ENCODE peak calls at places on chromosome 20, in ten cellular contexts. One of them, this sample, is unnamed.

GRCh38 chr20:57170343-57170742 is 96.1 kb downstream of the BMP7 start:
- DNase-seq in NCI-H1436 treated with DMSO at 0.1 percent for 48 hours: no peak
- DNase-seq in heart left ventricle: no peak
- DNase-seq in NCI-H524: no peak
- DNase-seq in iPS-NIHi11: no peak
- DNase-seq in skeletal muscle cell: no peak
- DNase-seq in hepatic stellate cell: no peak
- DNase-seq in pulmonary artery endothelial cell: no peak
- DNase-seq in nephron progenitor cell: peak
- DNase-seq in ureter: no peak
- DNase-seq in this sample: no peak

GRCh38 chr20:40511478-40511877 is 177.6 kb downstream of the MAFB start:
- DNase-seq in iPS-NIHi11: no peak
- DNase-seq in skeletal muscle cell: peak
- DNase-seq in nephron progenitor cell: no peak
- DNase-seq in hepatic stellate cell: no peak
- DNase-seq in ureter: no peak
- DNase-seq in NCI-H524: no peak
- DNase-seq in heart left ventricle: no peak
- DNase-seq in NCI-H1436 treated with DMSO at 0.1 percent for 48 hours: no peak
- DNase-seq in pulmonary artery endothelial cell: no peak
- DNase-seq in this sample: no peak

GRCh38 chr20:41386502-41387427 is 20.1 kb upstream of the EMILIN3 start:
- DNase-seq in heart left ventricle: peak
- DNase-seq in skeletal muscle cell: no peak
- DNase-seq in NCI-H1436 treated with DMSO at 0.1 percent for 48 hours: no peak
- DNase-seq in iPS-NIHi11: no peak
- DNase-seq in hepatic stellate cell: no peak
- DNase-seq in pulmonary artery endothelial cell: no peak
- DNase-seq in ureter: no peak
- DNase-seq in nephron progenitor cell: no peak
- DNase-seq in NCI-H524: no peak
- DNase-seq in this sample: no peak

GRCh38 chr20:9508240-9508661 is 6.1 kb upstream of the LAMP5 start:
- DNase-seq in skeletal muscle cell: no peak
- DNase-seq in NCI-H524: no peak
- DNase-seq in nephron progenitor cell: peak
- DNase-seq in heart left ventricle: no peak
- DNase-seq in hepatic stellate cell: no peak
- DNase-seq in iPS-NIHi11: peak
- DNase-seq in NCI-H1436 treated with DMSO at 0.1 percent for 48 hours: no peak
- DNase-seq in ureter: no peak
- DNase-seq in pulmonary artery endothelial cell: no peak
- DNase-seq in this sample: no peak

GRCh38 chr20:25989196-25989595 is 292.5 kb upstream of the ZNF337 start:
- DNase-seq in nephron progenitor cell: no peak
- DNase-seq in hepatic stellate cell: no peak
- DNase-seq in heart left ventricle: no peak
- DNase-seq in NCI-H1436 treated with DMSO at 0.1 percent for 48 hours: no peak
- DNase-seq in pulmonary artery endothelial cell: no peak
- DNase-seq in skeletal muscle cell: no peak
- DNase-seq in iPS-NIHi11: peak
- DNase-seq in NCI-H524: no peak
- DNase-seq in ureter: no peak
- DNase-seq in this sample: no peak

GRCh38 chr20:20412750-20413149 is 44.8 kb downstream of the INSM1 start:
- DNase-seq in iPS-NIHi11: no peak
- DNase-seq in pulmonary artery endothelial cell: peak
- DNase-seq in NCI-H1436 treated with DMSO at 0.1 percent for 48 hours: no peak
- DNase-seq in heart left ventricle: no peak
- DNase-seq in hepatic stellate cell: no peak
- DNase-seq in NCI-H524: peak
- DNase-seq in ureter: no peak
- DNase-seq in skeletal muscle cell: no peak
- DNase-seq in nephron progenitor cell: no peak
- DNase-seq in this sample: peak

GRCh38 chr20:4740774-4741431 is 19.2 kb downstream of the PRND start:
- DNase-seq in skeletal muscle cell: no peak
- DNase-seq in heart left ventricle: no peak
- DNase-seq in NCI-H1436 treated with DMSO at 0.1 percent for 48 hours: no peak
- DNase-seq in NCI-H524: peak
- DNase-seq in iPS-NIHi11: peak
- DNase-seq in nephron progenitor cell: peak
- DNase-seq in hepatic stellate cell: no peak
- DNase-seq in ureter: no peak
- DNase-seq in pulmonary artery endothelial cell: no peak
- DNase-seq in this sample: peak

GRCh38 chr20:35091808-35092523 is 641 bp downstream of the TRPC4AP start:
- DNase-seq in NCI-H524: no peak
- DNase-seq in skeletal muscle cell: no peak
- DNase-seq in nephron progenitor cell: no peak
- DNase-seq in ureter: peak
- DNase-seq in NCI-H1436 treated with DMSO at 0.1 percent for 48 hours: no peak
- DNase-seq in hepatic stellate cell: peak
- DNase-seq in pulmonary artery endothelial cell: no peak
- DNase-seq in iPS-NIHi11: no peak
- DNase-seq in heart left ventricle: peak
- DNase-seq in this sample: no peak

GRCh38 chr20:5147193-5147592 is 20.4 kb downstream of the CDS2 start:
- DNase-seq in skeletal muscle cell: no peak
- DNase-seq in ureter: no peak
- DNase-seq in nephron progenitor cell: no peak
- DNase-seq in pulmonary artery endothelial cell: no peak
- DNase-seq in heart left ventricle: no peak
- DNase-seq in NCI-H524: no peak
- DNase-seq in NCI-H1436 treated with DMSO at 0.1 percent for 48 hours: no peak
- DNase-seq in iPS-NIHi11: no peak
- DNase-seq in hepatic stellate cell: no peak
- DNase-seq in this sample: no peak

GRCh38 chr20:16761305-16761829 is 13.2 kb downstream of the OTOR start:
- DNase-seq in nephron progenitor cell: peak
- DNase-seq in pulmonary artery endothelial cell: peak
- DNase-seq in NCI-H1436 treated with DMSO at 0.1 percent for 48 hours: peak
- DNase-seq in skeletal muscle cell: peak
- DNase-seq in NCI-H524: peak
- DNase-seq in heart left ventricle: no peak
- DNase-seq in hepatic stellate cell: peak
- DNase-seq in iPS-NIHi11: peak
- DNase-seq in ureter: peak
- DNase-seq in this sample: peak

GRCh38 chr20:52060794-52061714 is 130.5 kb downstream of the ZFP64 start:
- DNase-seq in skeletal muscle cell: no peak
- DNase-seq in heart left ventricle: no peak
- DNase-seq in ureter: no peak
- DNase-seq in iPS-NIHi11: peak
- DNase-seq in NCI-H524: peak
- DNase-seq in nephron progenitor cell: peak
- DNase-seq in NCI-H1436 treated with DMSO at 0.1 percent for 48 hours: no peak
- DNase-seq in hepatic stellate cell: peak
- DNase-seq in pulmonary artery endothelial cell: peak
- DNase-seq in this sample: peak

GRCh38 chr20:44460795-44461141 is 14.9 kb upstream of the TTPAL start:
- DNase-seq in ureter: no peak
- DNase-seq in NCI-H524: peak
- DNase-seq in nephron progenitor cell: no peak
- DNase-seq in pulmonary artery endothelial cell: no peak
- DNase-seq in heart left ventricle: no peak
- DNase-seq in NCI-H1436 treated with DMSO at 0.1 percent for 48 hours: no peak
- DNase-seq in iPS-NIHi11: peak
- DNase-seq in hepatic stellate cell: no peak
- DNase-seq in skeletal muscle cell: no peak
- DNase-seq in this sample: peak

GRCh38 chr20:53927990-53928389 is 142.4 kb downstream of the BCAS1 start:
- DNase-seq in NCI-H524: no peak
- DNase-seq in heart left ventricle: no peak
- DNase-seq in ureter: no peak
- DNase-seq in pulmonary artery endothelial cell: no peak
- DNase-seq in hepatic stellate cell: no peak
- DNase-seq in skeletal muscle cell: no peak
- DNase-seq in NCI-H1436 treated with DMSO at 0.1 percent for 48 hours: no peak
- DNase-seq in iPS-NIHi11: no peak
- DNase-seq in nephron progenitor cell: no peak
- DNase-seq in this sample: no peak

GRCh38 chr20:51461306-51461705 is 81.2 kb downstream of the NFATC2 start:
- DNase-seq in NCI-H1436 treated with DMSO at 0.1 percent for 48 hours: no peak
- DNase-seq in ureter: no peak
- DNase-seq in NCI-H524: no peak
- DNase-seq in iPS-NIHi11: no peak
- DNase-seq in skeletal muscle cell: no peak
- DNase-seq in nephron progenitor cell: no peak
- DNase-seq in hepatic stellate cell: no peak
- DNase-seq in pulmonary artery endothelial cell: no peak
- DNase-seq in heart left ventricle: no peak
- DNase-seq in this sample: no peak

GRCh38 chr20:63173552-63174191 is 42.3 kb downstream of the YTHDF1 start:
- DNase-seq in pulmonary artery endothelial cell: no peak
- DNase-seq in hepatic stellate cell: no peak
- DNase-seq in skeletal muscle cell: no peak
- DNase-seq in NCI-H1436 treated with DMSO at 0.1 percent for 48 hours: no peak
- DNase-seq in heart left ventricle: no peak
- DNase-seq in iPS-NIHi11: no peak
- DNase-seq in NCI-H524: no peak
- DNase-seq in ureter: no peak
- DNase-seq in nephron progenitor cell: peak
- DNase-seq in this sample: no peak

GRCh38 chr20:17856024-17856564 is 112.5 kb downstream of the SNX5 start:
- DNase-seq in ureter: no peak
- DNase-seq in NCI-H1436 treated with DMSO at 0.1 percent for 48 hours: peak
- DNase-seq in NCI-H524: no peak
- DNase-seq in skeletal muscle cell: no peak
- DNase-seq in heart left ventricle: no peak
- DNase-seq in pulmonary artery endothelial cell: no peak
- DNase-seq in hepatic stellate cell: no peak
- DNase-seq in iPS-NIHi11: no peak
- DNase-seq in nephron progenitor cell: no peak
- DNase-seq in this sample: no peak

GRCh38 chr20:4919047-4919704 is 82.1 kb downstream of the SLC23A2 start:
- DNase-seq in NCI-H524: no peak
- DNase-seq in ureter: no peak
- DNase-seq in heart left ventricle: no peak
- DNase-seq in iPS-NIHi11: no peak
- DNase-seq in hepatic stellate cell: no peak
- DNase-seq in skeletal muscle cell: no peak
- DNase-seq in NCI-H1436 treated with DMSO at 0.1 percent for 48 hours: no peak
- DNase-seq in pulmonary artery endothelial cell: no peak
- DNase-seq in nephron progenitor cell: no peak
- DNase-seq in this sample: no peak

GRCh38 chr20:49938173-49939163 is 2.3 kb downstream of the RNF114 start:
- DNase-seq in heart left ventricle: no peak
- DNase-seq in NCI-H1436 treated with DMSO at 0.1 percent for 48 hours: no peak
- DNase-seq in ureter: no peak
- DNase-seq in skeletal muscle cell: no peak
- DNase-seq in nephron progenitor cell: peak
- DNase-seq in iPS-NIHi11: no peak
- DNase-seq in hepatic stellate cell: peak
- DNase-seq in NCI-H524: peak
- DNase-seq in pulmonary artery endothelial cell: peak
- DNase-seq in this sample: no peak

GRCh38 chr20:53735536-53736050 is 142.0 kb upstream of the ZNF217 start:
- DNase-seq in ureter: no peak
- DNase-seq in pulmonary artery endothelial cell: no peak
- DNase-seq in heart left ventricle: no peak
- DNase-seq in NCI-H1436 treated with DMSO at 0.1 percent for 48 hours: no peak
- DNase-seq in hepatic stellate cell: peak
- DNase-seq in skeletal muscle cell: peak
- DNase-seq in iPS-NIHi11: no peak
- DNase-seq in NCI-H524: peak
- DNase-seq in nephron progenitor cell: no peak
- DNase-seq in this sample: no peak

GRCh38 chr20:35515949-35516645 is 13.4 kb downstream of the C20orf173 start:
- DNase-seq in NCI-H524: no peak
- DNase-seq in iPS-NIHi11: no peak
- DNase-seq in NCI-H1436 treated with DMSO at 0.1 percent for 48 hours: no peak
- DNase-seq in ureter: no peak
- DNase-seq in nephron progenitor cell: no peak
- DNase-seq in heart left ventricle: no peak
- DNase-seq in skeletal muscle cell: peak
- DNase-seq in hepatic stellate cell: peak
- DNase-seq in pulmonary artery endothelial cell: no peak
- DNase-seq in this sample: no peak

GRCh38 chr20:34922654-34923381 is 32.8 kb downstream of the GSS start:
- DNase-seq in heart left ventricle: no peak
- DNase-seq in hepatic stellate cell: peak
- DNase-seq in iPS-NIHi11: peak
- DNase-seq in nephron progenitor cell: no peak
- DNase-seq in NCI-H1436 treated with DMSO at 0.1 percent for 48 hours: no peak
- DNase-seq in NCI-H524: no peak
- DNase-seq in pulmonary artery endothelial cell: no peak
- DNase-seq in ureter: no peak
- DNase-seq in skeletal muscle cell: peak
- DNase-seq in this sample: no peak

GRCh38 chr20:56187791-56188190 is 60.7 kb upstream of the MC3R start:
- DNase-seq in heart left ventricle: no peak
- DNase-seq in NCI-H1436 treated with DMSO at 0.1 percent for 48 hours: peak
- DNase-seq in skeletal muscle cell: no peak
- DNase-seq in pulmonary artery endothelial cell: no peak
- DNase-seq in nephron progenitor cell: no peak
- DNase-seq in hepatic stellate cell: no peak
- DNase-seq in NCI-H524: peak
- DNase-seq in ureter: no peak
- DNase-seq in iPS-NIHi11: peak
- DNase-seq in this sample: peak

GRCh38 chr20:63188641-63189321 is 27.1 kb downstream of the YTHDF1 start:
- DNase-seq in ureter: no peak
- DNase-seq in iPS-NIHi11: no peak
- DNase-seq in nephron progenitor cell: no peak
- DNase-seq in NCI-H524: no peak
- DNase-seq in heart left ventricle: no peak
- DNase-seq in NCI-H1436 treated with DMSO at 0.1 percent for 48 hours: no peak
- DNase-seq in skeletal muscle cell: no peak
- DNase-seq in hepatic stellate cell: no peak
- DNase-seq in pulmonary artery endothelial cell: no peak
- DNase-seq in this sample: no peak

This sample was measured in NCI-H146.